ENCODE peak calls at places on chromosomes 13 and 19, in ten cellular contexts. W is NB4, F is heart left ventricle, Y is A549, X is lower leg skin, C is transverse colon, R is esophagus squamous epithelium, G is ovary, Z is adrenal gland, N is IMR-90. T is an unnamed sample.

GRCh38 chr13:30346159-30346788 is 38.9 kb upstream of the KATNAL1 start:
- DNase-seq in F (no peak), Z (no peak), C (peak; percentile 75), W (peak; percentile 76), Y (no peak), R (no peak), N (no peak), X (no peak), G (no peak), T (no peak)

GRCh38 chr19:10418281-10419199 is 1.8 kb upstream of the PDE4A start:
- DNase-seq in W (peak; percentile 91), R (no peak), N (no peak), Z (no peak), F (no peak), C (no peak), Y (no peak), X (no peak), G (no peak), T (no peak)

GRCh38 chr13:106526748-106527488 is 8.5 kb downstream of the EFNB2 start:
- DNase-seq in N (no peak), G (no peak), W (no peak), Z (no peak), C (no peak), X (no peak), Y (no peak), F (no peak), R (no peak), T (no peak)

GRCh38 chr13:51532736-51533197 is 51.5 kb upstream of the WDFY2 start:
- DNase-seq in X (no peak), W (peak; percentile 65), C (no peak), Z (no peak), N (no peak), R (no peak), Y (no peak), F (no peak), G (no peak), T (no peak)

GRCh38 chr13:29428310-29428991 is 167.0 kb downstream of the SLC7A1 start:
- DNase-seq in Z (no peak), Y (no peak), F (peak; percentile 71), G (peak; percentile 25), N (no peak), X (no peak), C (no peak), R (no peak), W (peak; percentile 26), T (peak; percentile 20)

GRCh38 chr13:113002206-113002821 is 33.3 kb downstream of the MCF2L start:
- DNase-seq in G (no peak), N (no peak), W (no peak), C (peak; percentile 32), Z (no peak), Y (no peak), F (no peak), R (no peak), X (no peak), T (no peak)

GRCh38 chr13:45811891-45812583 is 39.5 kb downstream of the SIAH3 start:
- DNase-seq in X (no peak), G (no peak), R (no peak), F (no peak), Z (no peak), N (no peak), C (no peak), W (no peak), Y (no peak), T (no peak)

GRCh38 chr13:20197361-20197834 is 4.7 kb upstream of the GJB2 start:
- DNase-seq in Z (no peak), R (no peak), F (no peak), X (no peak), G (no peak), W (peak; percentile 56), Y (peak; percentile 31), N (peak; percentile 56), C (no peak), T (peak; percentile 39)

GRCh38 chr13:36275190-36276002 is 22.2 kb downstream of the CCDC169 start:
- DNase-seq in N (peak; percentile 72), G (no peak), Z (peak; percentile 17), X (no peak), C (no peak), Y (peak; percentile 3), W (peak; percentile 66), F (no peak), R (no peak), T (peak; percentile 71)

GRCh38 chr13:36817996-36818395 is 1.0 kb upstream of the RFXAP start:
- DNase-seq in Z (no peak), Y (no peak), R (no peak), W (no peak), X (no peak), C (no peak), F (no peak), N (no peak), G (no peak), T (no peak)

GRCh38 chr19:33175886-33176669 is 18.1 kb upstream of the LRP3 start:
- DNase-seq in N (peak; percentile 30), Y (peak; percentile 82), C (no peak), F (no peak), W (peak; percentile 53), G (no peak), X (no peak), R (peak; percentile 40), Z (no peak), T (no peak)

GRCh38 chr13:77065456-77066147 is 38.6 kb upstream of the FBXL3 start:
- DNase-seq in W (peak; percentile 10), X (no peak), C (no peak), Y (no peak), G (no peak), R (no peak), N (no peak), Z (no peak), F (no peak), T (no peak)

GRCh38 chr19:47071731-47072130 is 23.3 kb upstream of the TMEM160 start:
- DNase-seq in X (no peak), Z (no peak), W (no peak), F (peak; percentile 33), G (no peak), C (no peak), Y (no peak), N (no peak), R (no peak), T (no peak)

GRCh38 chr19:48481191-48481500 is 12.0 kb downstream of the CYTH2 start:
- DNase-seq in F (no peak), Y (no peak), N (peak; percentile 30), G (peak; percentile 41), W (no peak), Z (no peak), C (no peak), R (no peak), X (no peak), T (no peak)
- TF ChIP-seq CTCF in F (no peak), Y (no peak), N (no peak), G (no peak), W (no peak), Z (no peak), C (no peak), R (no peak), X (no peak), T (no peak)

GRCh38 chr19:3068071-3068470 is 5.8 kb upstream of the TLE5 start:
- DNase-seq in C (no peak), G (no peak), W (no peak), Y (no peak), Z (peak; percentile 92), R (no peak), N (no peak), F (no peak), X (no peak), T (no peak)
- TF ChIP-seq POLR2A in C (no peak), G (no peak), W (no peak), Y (no peak), Z (peak; percentile 27), R (no peak), N (no peak), F (no peak), X (no peak), T (no peak)

GRCh38 chr19:35055715-35056179 is 14.2 kb downstream of the HPN start:
- DNase-seq in Y (no peak), W (no peak), X (no peak), R (no peak), N (no peak), G (no peak), Z (no peak), C (no peak), F (no peak), T (no peak)
- TF ChIP-seq CTCF in Y (peak; percentile 45), W (peak; percentile 4), X (no peak), R (peak; percentile 9), N (no peak), G (no peak), Z (no peak), C (no peak), F (no peak), T (no peak)

GRCh38 chr19:16096281-16096855 is 15.3 kb upstream of the RAB8A start:
- DNase-seq in Z (no peak), W (no peak), G (no peak), N (no peak), Y (no peak), R (no peak), C (no peak), X (no peak), F (no peak), T (no peak)

GRCh38 chr19:16098821-16099220 is 12.9 kb upstream of the RAB8A start:
- DNase-seq in Z (no peak), X (no peak), Y (no peak), N (no peak), G (no peak), W (no peak), C (no peak), R (no peak), F (no peak), T (no peak)

GRCh38 chr19:16095071-16095571 is 16.6 kb upstream of the RAB8A start:
- DNase-seq in Y (no peak), G (no peak), W (peak; percentile 57), N (no peak), F (no peak), X (no peak), C (no peak), Z (no peak), R (no peak), T (no peak)

GRCh38 chr19:16100524-16100923 is 11.2 kb upstream of the RAB8A start:
- DNase-seq in Z (no peak), R (no peak), G (no peak), W (no peak), C (no peak), N (no peak), F (no peak), X (no peak), Y (no peak), T (no peak)

GRCh38 chr19:16098416-16098768 is 13.3 kb upstream of the RAB8A start:
- DNase-seq in Y (no peak), N (no peak), X (no peak), W (no peak), F (no peak), Z (no peak), G (no peak), C (no peak), R (no peak), T (no peak)
- TF ChIP-seq POLR2A in Y (no peak), N (no peak), X (no peak), W (no peak), F (no peak), Z (no peak), G (no peak), C (no peak), R (no peak), T (no peak)

T was measured in testis.